ENCODE peak calls at places on chromosome 3, in four cellular contexts. J, H, V and Q are unnamed samples.
A peak's percentile ranks its signal among the peaks of the same experiment; 100 is the strongest.

GRCh38 chr3:19543212-19543841 is 390.7 kb downstream of the EFHB start:
- DNase-seq in J (peak; percentile 0), H (no peak), V (no peak), Q (peak; percentile 40)

GRCh38 chr3:135908225-135908624 is 57.3 kb upstream of the PPP2R3A start:
- DNase-seq in J (peak; percentile 19), H (no peak), V (no peak), Q (no peak)

GRCh38 chr3:47901280-47901833 is 98.4 kb downstream of the DHX30 start:
- DNase-seq in J (no peak), H (no peak), V (no peak), Q (no peak)

GRCh38 chr3:157155591-157155990 is 4.4 kb downstream of the CCNL1 start:
- DNase-seq in J (no peak), H (no peak), V (no peak), Q (no peak)

GRCh38 chr3:10404876-10405275 is 84.0 kb upstream of the SEC13 start:
- DNase-seq in J (no peak), H (no peak), V (no peak), Q (no peak)

GRCh38 chr3:155232605-155233004 is 60.9 kb downstream of the STRIT1 start:
- DNase-seq in J (peak; percentile 98), H (no peak), V (no peak), Q (no peak)

GRCh38 chr3:16923112-16923511 is 38.4 kb downstream of the PLCL2 start:
- DNase-seq in J (no peak), H (no peak), V (no peak), Q (no peak)

GRCh38 chr3:25428003-25428861 is at the start of gene RARB:
- DNase-seq in J (peak; percentile 97), H (peak; percentile 57), V (no peak), Q (no peak)

GRCh38 chr3:172643780-172644179 is 67.1 kb downstream of the NCEH1 start:
- DNase-seq in J (peak; percentile 26), H (no peak), V (no peak), Q (no peak)

GRCh38 chr3:52291508-52292181 is 4.0 kb downstream of the GLYCTK start:
- DNase-seq in J (no peak), H (peak; percentile 55), V (peak; percentile 55), Q (no peak)

GRCh38 chr3:72977463-72977862 is 19.1 kb upstream of the PPP4R2 start:
- DNase-seq in J (no peak), H (no peak), V (no peak), Q (no peak)

GRCh38 chr3:59341441-59341840 is 291.6 kb upstream of the CFAP20DC start:
- DNase-seq in J (no peak), H (no peak), V (no peak), Q (no peak)

GRCh38 chr3:77392181-77392580 is 352.3 kb downstream of the ROBO2 start:
- DNase-seq in J (no peak), H (no peak), V (no peak), Q (no peak)

GRCh38 chr3:181369637-181370036 is 342.1 kb upstream of the SOX2 start:
- DNase-seq in J (no peak), H (no peak), V (no peak), Q (no peak)

GRCh38 chr3:54691230-54691900 is 236.5 kb downstream of the LRTM1 start:
- DNase-seq in J (no peak), H (no peak), V (no peak), Q (no peak)

GRCh38 chr3:55362206-55362960 is 124.7 kb downstream of the WNT5A start:
- DNase-seq in J (peak; percentile 75), H (no peak), V (no peak), Q (no peak)

GRCh38 chr3:119625451-119626153 is 27.9 kb downstream of the PLA1A start:
- DNase-seq in J (no peak), H (no peak), V (no peak), Q (no peak)

GRCh38 chr3:143751643-143752178 is 96.6 kb downstream of the SLC9A9 start:
- DNase-seq in J (no peak), H (no peak), V (peak; percentile 79), Q (no peak)

GRCh38 chr3:20056727-20057611 is 16.7 kb downstream of the KAT2B start:
- DNase-seq in J (peak; percentile 91), H (no peak), V (no peak), Q (peak; percentile 85)

GRCh38 chr3:78322780-78323179 is 1282.9 kb downstream of the ROBO2 start:
- DNase-seq in J (no peak), H (no peak), V (no peak), Q (no peak)

GRCh38 chr3:144774897-144775296 is 803.3 kb downstream of the DIPK2A start:
- DNase-seq in J (no peak), H (no peak), V (no peak), Q (no peak)

GRCh38 chr3:109050591-109051167 is 67.3 kb downstream of the MORC1 start:
- DNase-seq in J (peak; percentile 39), H (peak; percentile 23), V (peak; percentile 35), Q (no peak)

GRCh38 chr3:31170932-31171670 is 276.6 kb upstream of the GADL1 start:
- DNase-seq in J (peak; percentile 97), H (no peak), V (no peak), Q (no peak)

GRCh38 chr3:88003115-88003755 is 55.6 kb downstream of the CGGBP1 start:
- DNase-seq in J (peak; percentile 81), H (peak; percentile 26), V (no peak), Q (peak; percentile 19)

GRCh38 chr3:10278501-10278900 is 14.2 kb downstream of the GHRL start:
- DNase-seq in J (no peak), H (no peak), V (no peak), Q (no peak)

GRCh38 chr3:69791111-69791510 is 51.8 kb downstream of the MITF start:
- DNase-seq in J (peak; percentile 87), H (peak; percentile 36), V (no peak), Q (no peak)

GRCh38 chr3:102265720-102266119 is 169.1 kb upstream of the ZPLD1 start:
- DNase-seq in J (peak; percentile 19), H (no peak), V (no peak), Q (no peak)

GRCh38 chr3:126315083-126315658 is 42.0 kb downstream of the KLF15 start:
- DNase-seq in J (no peak), H (no peak), V (no peak), Q (no peak)

GRCh38 chr3:196275126-196275525 is 12.4 kb downstream of the PCYT1A start:
- DNase-seq in J (peak; percentile 32), H (no peak), V (no peak), Q (no peak)

GRCh38 chr3:158936530-158937113 is 134.8 kb downstream of the MFSD1 start:
- DNase-seq in J (no peak), H (no peak), V (no peak), Q (no peak)

GRCh38 chr3:13455644-13456043 is 24.5 kb upstream of the HDAC11 start:
- DNase-seq in J (no peak), H (no peak), V (no peak), Q (no peak)

DNA sequence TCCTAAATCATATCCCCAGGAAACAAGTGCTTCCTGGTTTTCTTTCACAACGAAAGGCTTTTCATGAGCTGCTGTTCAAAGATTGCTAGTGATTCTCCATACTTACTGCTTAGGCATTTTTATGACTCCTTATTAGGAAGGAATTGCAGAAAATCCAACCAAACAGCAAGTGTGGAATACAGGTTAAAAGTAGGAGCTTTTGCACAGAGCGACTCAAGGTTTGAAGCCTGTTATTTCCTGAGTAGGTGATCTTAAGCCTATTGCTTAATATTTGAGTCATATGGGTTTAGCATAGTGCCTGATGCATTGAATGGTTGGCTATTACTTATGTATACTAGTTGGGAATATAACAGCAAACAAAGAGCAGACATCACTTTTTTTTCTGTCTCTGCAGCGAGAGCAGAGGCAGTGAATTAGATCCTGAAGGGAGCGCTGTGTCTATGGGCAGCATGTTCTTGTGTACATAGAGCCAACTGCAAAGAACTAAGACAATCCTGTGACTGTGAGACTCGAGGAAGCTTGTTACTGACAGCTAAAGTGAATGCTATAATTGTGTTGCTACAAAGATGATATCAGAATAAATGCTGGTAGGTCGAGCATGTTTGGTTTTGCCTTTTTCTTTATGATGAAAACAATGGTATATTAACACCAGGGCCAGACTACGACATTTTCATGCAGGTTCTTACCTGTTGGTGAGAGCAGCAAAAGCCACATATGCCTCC is 6.3 kb downstream of the TM4SF1 start:
- DNase-seq in J (peak; percentile 73), H (no peak), V (no peak), Q (peak; percentile 45)
- TF ChIP-seq CTCF in J (no peak), H (no peak), V (no peak), Q (peak; percentile 32)

GRCh38 chr3:114043205-114043604 is 13.1 kb downstream of the CCDC191 start:
- DNase-seq in J (no peak), H (no peak), V (no peak), Q (no peak)
- TF ChIP-seq CTCF in J (no peak), H (no peak), V (no peak), Q (no peak)

GRCh38 chr3:134298281-134298680 is 47.6 kb upstream of the RYK start:
- DNase-seq in J (no peak), H (no peak), V (no peak), Q (no peak)

GRCh38 chr3:134300520-134300919 is 49.9 kb upstream of the RYK start:
- DNase-seq in J (no peak), H (no peak), V (no peak), Q (no peak)

GRCh38 chr3:134302674-134303073 is 52.0 kb upstream of the RYK start:
- DNase-seq in J (no peak), H (no peak), V (no peak), Q (peak; percentile 42)

GRCh38 chr3:134299888-134300206 is 49.2 kb upstream of the RYK start:
- DNase-seq in J (no peak), H (no peak), V (no peak), Q (no peak)

DNA sequence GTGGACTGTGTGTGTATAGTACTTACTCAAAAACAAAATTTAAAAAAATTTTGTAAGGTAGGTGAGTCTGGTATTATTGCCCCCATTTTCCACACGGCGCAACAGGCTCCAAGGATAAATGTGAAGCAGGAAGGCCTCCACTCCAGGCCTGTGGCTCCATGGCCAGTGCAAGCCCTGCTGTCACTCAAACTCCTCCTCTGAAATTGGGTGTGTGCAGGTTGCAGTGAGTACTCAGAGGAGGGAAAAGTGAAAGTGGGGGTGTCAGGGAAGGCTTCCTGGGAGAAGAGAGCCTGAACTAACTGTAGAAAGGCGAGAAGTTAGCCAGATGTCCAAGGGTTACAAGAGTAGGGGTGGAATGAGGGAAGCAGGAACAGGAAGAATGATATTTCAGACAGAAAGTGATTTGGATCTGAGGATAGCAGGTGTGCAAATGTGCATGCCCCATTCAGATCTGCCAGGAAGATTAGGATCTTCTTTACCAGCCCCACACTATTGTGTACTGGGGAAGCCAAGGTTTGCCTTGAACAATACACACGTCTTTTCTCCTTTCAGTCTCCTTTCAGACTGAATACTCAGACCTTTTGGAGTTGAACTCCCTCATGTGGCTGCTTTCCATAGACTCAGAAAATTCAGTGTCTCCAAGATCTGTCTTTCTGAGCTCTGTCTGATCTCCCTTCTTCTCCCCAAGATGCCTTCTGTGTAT is 48.7 kb upstream of the RYK start:
- DNase-seq in J (peak; percentile 59), H (no peak), V (no peak), Q (no peak)
- TF ChIP-seq CTCF in J (peak; percentile 40), H (peak; percentile 12), V (peak; percentile 31), Q (peak; percentile 56)

GRCh38 chr3:192188218-192188835 is 539.0 kb downstream of the FGF12 start:
- DNase-seq in J (peak; percentile 63), H (peak; percentile 40), V (peak; percentile 49), Q (no peak)
- TF ChIP-seq CTCF in J (peak; percentile 51), H (peak; percentile 54), V (peak; percentile 77), Q (peak; percentile 82)